ENCODE peak calls at places on chromosomes 6 and 20, in ten cellular contexts. B, A, O, Z, I, U, R, L, K and H are unnamed samples.
A peak's percentile ranks its signal among the peaks of the same experiment; 100 is the strongest.

GRCh38 chr6:44049163-44049988 is 77.9 kb downstream of the MRPL14 start:
- DNase-seq in B (no peak), A (peak; percentile 72), O (no peak), Z (no peak), I (no peak), U (peak; percentile 62), R (peak; percentile 94), L (peak; percentile 54), K (peak; percentile 70), H (no peak)

GRCh38 chr20:4483481-4483880 is 238.2 kb upstream of the PRND start:
- DNase-seq in B (no peak), A (peak; percentile 49), O (no peak), Z (peak; percentile 62), I (no peak), U (peak; percentile 69), R (peak; percentile 42), L (no peak), K (peak; percentile 57), H (no peak)

GRCh38 chr20:14064333-14064732 is 69.0 kb downstream of the MACROD2 start:
- DNase-seq in B (no peak), A (no peak), O (no peak), Z (no peak), I (no peak), U (no peak), R (no peak), L (no peak), K (no peak), H (no peak)

GRCh38 chr6:132812255-132812732 is 2.1 kb upstream of the RPS12 start:
- DNase-seq in B (no peak), A (peak; percentile 60), O (peak; percentile 34), Z (no peak), I (no peak), U (peak; percentile 66), R (peak; percentile 65), L (no peak), K (peak; percentile 48), H (no peak)

GRCh38 chr20:60762386-60762785 is 489.7 kb upstream of the CDH4 start:
- DNase-seq in B (no peak), A (no peak), O (no peak), Z (no peak), I (no peak), U (no peak), R (no peak), L (no peak), K (no peak), H (no peak)

GRCh38 chr6:88301888-88302768 is 136.0 kb upstream of the CNR1 start:
- DNase-seq in B (no peak), A (peak; percentile 31), O (no peak), Z (no peak), I (no peak), U (no peak), R (no peak), L (no peak), K (no peak), H (no peak)

GRCh38 chr20:54345301-54345724 is 130.1 kb upstream of the DOK5 start:
- DNase-seq in B (no peak), A (peak; percentile 83), O (no peak), Z (peak; percentile 60), I (no peak), U (peak; percentile 87), R (peak; percentile 89), L (no peak), K (peak; percentile 25), H (no peak)

GRCh38 chr6:167766986-167767714 is 59.6 kb upstream of the AFDN start:
- DNase-seq in B (no peak), A (no peak), O (no peak), Z (no peak), I (peak; percentile 23), U (no peak), R (no peak), L (no peak), K (no peak), H (no peak)

GRCh38 chr6:37483502-37483901 is 16.2 kb downstream of the CCDC167 start:
- DNase-seq in B (no peak), A (no peak), O (no peak), Z (no peak), I (no peak), U (no peak), R (no peak), L (no peak), K (peak; percentile 6), H (no peak)

GRCh38 chr6:166493427-166494100 is 92.9 kb downstream of the RAMACL start:
- DNase-seq in B (no peak), A (no peak), O (no peak), Z (no peak), I (no peak), U (no peak), R (no peak), L (no peak), K (no peak), H (no peak)

GRCh38 chr20:2210646-2211556 is 84.9 kb upstream of the TGM3 start:
- DNase-seq in B (no peak), A (peak; percentile 83), O (no peak), Z (peak; percentile 73), I (no peak), U (peak; percentile 75), R (peak; percentile 88), L (no peak), K (peak; percentile 46), H (no peak)

GRCh38 chr20:62893700-62894099 is 32.1 kb upstream of the TCFL5 start:
- DNase-seq in B (no peak), A (no peak), O (no peak), Z (no peak), I (no peak), U (no peak), R (no peak), L (no peak), K (no peak), H (no peak)

GRCh38 chr20:51767018-51767866 is 948 bp downstream of the ATP9A start:
- DNase-seq in B (peak; percentile 85), A (peak; percentile 22), O (peak; percentile 93), Z (no peak), I (peak; percentile 77), U (no peak), R (peak; percentile 16), L (peak; percentile 58), K (peak; percentile 80), H (peak; percentile 95)

GRCh38 chr6:157281570-157281969 is 41.7 kb downstream of the TMEM242 start:
- DNase-seq in B (no peak), A (no peak), O (no peak), Z (no peak), I (no peak), U (no peak), R (no peak), L (no peak), K (no peak), H (no peak)

GRCh38 chr6:106334646-106335448 is 9.3 kb upstream of the ATG5 start:
- DNase-seq in B (no peak), A (peak; percentile 58), O (peak; percentile 34), Z (no peak), I (peak; percentile 63), U (peak; percentile 47), R (peak; percentile 68), L (peak; percentile 53), K (peak; percentile 53), H (peak; percentile 19)

GRCh38 chr6:87661503-87661902 is 40.5 kb downstream of the AKIRIN2 start:
- DNase-seq in B (no peak), A (peak; percentile 25), O (no peak), Z (no peak), I (no peak), U (peak; percentile 32), R (peak; percentile 33), L (no peak), K (no peak), H (no peak)

GRCh38 chr6:53679446-53679933 is 13.9 kb upstream of the KLHL31 start:
- DNase-seq in B (no peak), A (peak; percentile 61), O (no peak), Z (peak; percentile 18), I (peak; percentile 49), U (peak; percentile 46), R (peak; percentile 53), L (no peak), K (peak; percentile 37), H (no peak)

GRCh38 chr6:5089821-5090449 is 4.8 kb downstream of the PPP1R3G start:
- DNase-seq in B (no peak), A (no peak), O (no peak), Z (no peak), I (no peak), U (no peak), R (no peak), L (no peak), K (no peak), H (no peak)

GRCh38 chr6:112665815-112666214 is 318.7 kb downstream of the RFPL4B start:
- DNase-seq in B (no peak), A (peak; percentile 8), O (no peak), Z (peak; percentile 21), I (no peak), U (peak; percentile 77), R (peak; percentile 10), L (no peak), K (peak; percentile 71), H (no peak)

GRCh38 chr20:51162015-51162414 is 139.1 kb upstream of the KCNG1 start:
- DNase-seq in B (no peak), A (no peak), O (no peak), Z (no peak), I (no peak), U (no peak), R (no peak), L (no peak), K (no peak), H (no peak)

GRCh38 chr6:85078071-85078470 is 313.7 kb upstream of the TBX18 start:
- DNase-seq in B (no peak), A (peak; percentile 72), O (no peak), Z (peak; percentile 86), I (no peak), U (peak; percentile 84), R (peak; percentile 78), L (no peak), K (peak; percentile 91), H (no peak)

GRCh38 chr20:35833271-35833670 is 61.5 kb downstream of the PHF20 start:
- DNase-seq in B (no peak), A (no peak), O (no peak), Z (no peak), I (no peak), U (peak; percentile 56), R (no peak), L (no peak), K (no peak), H (no peak)